ENCODE peak calls at places on chromosomes 3 and 15, in seven cellular contexts. M is GM12878, O is SK-N-SH, A is H1, R is NT2/D1, Q is HepG2, E is K562. K is an unnamed sample.

GRCh38 chr3:15280853-15281532 is 51.4 kb downstream of the SH3BP5 start:
- DNase-seq in A (no peak), R (no peak), Q (peak; percentile 21), E (no peak), M (no peak), O (no peak), K (no peak)

GRCh38 chr15:80081390-80081789 is 21.9 kb downstream of the ZFAND6 start:
- DNase-seq in M (no peak), O (no peak), R (no peak), E (no peak), A (no peak), Q (no peak), K (no peak)

GRCh38 chr3:141561426-141562034 is 74.7 kb downstream of the RASA2 start:
- DNase-seq in Q (peak; percentile 63), A (no peak), O (peak; percentile 47), R (peak; percentile 49), E (peak; percentile 34), M (no peak), K (peak; percentile 58)

GRCh38 chr3:43288366-43288765 is 2.0 kb downstream of the SNRK start:
- DNase-seq in E (no peak), Q (no peak), M (no peak), A (no peak), O (no peak), R (no peak), K (no peak)

GRCh38 chr3:62604746-62605351 is 231.5 kb upstream of the FEZF2 start:
- DNase-seq in M (no peak), E (no peak), A (no peak), Q (no peak), O (no peak), R (no peak), K (no peak)

GRCh38 chr15:52139599-52140462 is 27.3 kb upstream of the BCL2L10 start:
- DNase-seq in Q (peak; percentile 60), R (peak; percentile 49), A (peak; percentile 51), O (peak; percentile 74), M (peak; percentile 39), E (peak; percentile 73), K (peak; percentile 48)

GRCh38 chr3:81910244-81910852 is 148.9 kb upstream of the GBE1 start:
- DNase-seq in M (peak; percentile 21), Q (peak; percentile 46), R (peak; percentile 16), A (no peak), O (peak; percentile 25), E (peak; percentile 34), K (peak; percentile 23)

GRCh38 chr3:150147776-150148175 is 177.1 kb upstream of the PFN2 start:
- DNase-seq in E (no peak), M (no peak), R (no peak), A (no peak), O (no peak), Q (no peak), K (no peak)

DNA sequence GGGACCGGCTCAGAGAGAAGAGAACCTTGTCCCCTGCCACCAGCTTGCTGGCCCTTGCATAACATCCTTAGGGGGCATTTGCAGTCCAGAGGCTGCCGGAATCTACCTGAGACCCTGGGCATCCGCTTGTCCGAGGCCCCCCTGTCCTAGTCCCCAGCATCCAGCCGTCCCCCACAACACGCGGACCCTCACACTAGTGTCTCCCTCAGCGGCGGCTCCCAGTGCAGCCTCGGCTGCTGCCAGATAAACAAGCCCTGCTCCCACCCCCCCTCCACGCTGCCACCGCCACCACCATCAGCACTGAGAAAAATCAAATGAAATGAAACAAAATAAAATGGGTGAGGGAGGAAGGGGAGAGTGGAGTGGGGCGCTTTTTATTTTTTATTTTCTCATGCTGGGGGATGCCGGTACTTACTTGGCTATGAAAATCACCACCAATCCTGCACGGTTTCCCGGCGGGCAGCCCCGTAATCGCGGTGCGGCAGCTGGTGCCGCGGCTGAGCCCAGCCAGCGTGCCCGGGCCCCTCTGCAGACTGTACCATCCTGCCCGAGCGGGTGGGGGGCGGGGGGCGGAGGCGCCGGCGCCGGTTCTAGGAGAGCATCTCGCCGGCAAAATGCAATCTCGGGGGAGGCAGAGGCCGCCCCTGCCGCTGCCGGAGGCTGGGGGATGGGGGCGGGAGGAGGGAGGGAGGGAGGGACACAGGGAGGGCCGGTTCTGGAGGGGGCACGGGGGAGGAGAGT is at the start of gene ATP2B2:
- DNase-seq in O (peak; percentile 95), A (no peak), Q (no peak), E (no peak), M (no peak), R (peak; percentile 13), K (no peak)
- TF ChIP-seq YY1 in O (no peak), A (no peak), Q (no peak), E (no peak), M (no peak), R (no peak), K (no peak)

GRCh38 chr3:107421881-107422280 is 44.6 kb downstream of the CCDC54 start:
- DNase-seq in R (no peak), O (no peak), E (no peak), M (no peak), Q (no peak), A (no peak), K (no peak)

GRCh38 chr3:107426223-107426622 is 49.0 kb downstream of the CCDC54 start:
- DNase-seq in Q (no peak), E (no peak), A (no peak), M (no peak), R (no peak), O (no peak), K (no peak)

GRCh38 chr3:107425033-107425432 is 47.8 kb downstream of the CCDC54 start:
- DNase-seq in M (no peak), A (no peak), R (no peak), Q (no peak), O (no peak), E (no peak), K (no peak)

GRCh38 chr3:107416886-107417285 is 39.6 kb downstream of the CCDC54 start:
- DNase-seq in A (no peak), O (no peak), E (no peak), R (no peak), Q (no peak), M (no peak), K (no peak)

DNA sequence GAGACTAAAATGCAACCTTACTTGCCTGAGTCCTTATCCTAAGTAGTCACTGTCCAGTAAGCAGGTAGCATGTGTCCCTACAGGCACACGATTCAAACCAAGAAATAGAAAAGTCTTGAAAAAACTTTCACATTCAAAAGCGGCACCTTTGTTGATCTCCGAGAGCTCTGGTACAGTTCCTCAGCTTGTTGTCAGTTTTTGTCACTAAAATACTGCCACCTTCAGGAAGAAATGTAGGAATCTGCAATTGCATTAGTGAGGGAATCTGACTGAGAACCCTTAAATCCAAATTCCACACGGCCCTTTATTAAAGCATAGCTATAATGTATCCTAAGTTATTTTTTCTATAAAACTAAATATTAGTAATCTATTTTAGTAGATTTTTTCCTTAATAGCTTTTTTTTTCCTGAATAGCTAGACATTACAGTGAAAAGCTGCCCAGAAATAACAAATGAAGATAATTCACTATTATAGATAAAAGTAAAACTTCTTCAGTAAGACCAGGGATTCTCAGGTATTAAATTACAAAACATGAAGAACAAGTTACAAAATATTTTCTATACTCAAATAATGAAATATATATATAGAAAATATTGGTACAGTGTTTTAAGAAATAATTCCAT is 44.0 kb downstream of the CCDC54 start:
- DNase-seq in A (no peak), E (no peak), Q (peak; percentile 52), R (no peak), M (no peak), O (peak; percentile 50), K (peak; percentile 67)
- TF ChIP-seq YY1 in A (no peak), E (no peak), Q (no peak), R (no peak), M (no peak), O (no peak), K (no peak)

GRCh38 chr3:152269423-152270144 is 855 bp downstream of the MBNL1 start:
- DNase-seq in A (no peak), M (no peak), R (no peak), O (peak; percentile 44), E (no peak), Q (peak; percentile 46), K (no peak)

GRCh38 chr3:152267831-152268500 is 763 bp upstream of the MBNL1 start:
- DNase-seq in A (no peak), E (no peak), O (no peak), R (no peak), M (no peak), Q (no peak), K (no peak)

GRCh38 chr3:152270145-152270870 is 1.6 kb downstream of the MBNL1 start:
- DNase-seq in Q (peak; percentile 39), E (no peak), O (peak; percentile 10), M (no peak), R (no peak), A (no peak), K (no peak)

GRCh38 chr3:152267319-152267689 is 1.4 kb upstream of the MBNL1 start:
- DNase-seq in M (no peak), Q (no peak), R (no peak), A (no peak), E (no peak), O (no peak), K (no peak)

DNA sequence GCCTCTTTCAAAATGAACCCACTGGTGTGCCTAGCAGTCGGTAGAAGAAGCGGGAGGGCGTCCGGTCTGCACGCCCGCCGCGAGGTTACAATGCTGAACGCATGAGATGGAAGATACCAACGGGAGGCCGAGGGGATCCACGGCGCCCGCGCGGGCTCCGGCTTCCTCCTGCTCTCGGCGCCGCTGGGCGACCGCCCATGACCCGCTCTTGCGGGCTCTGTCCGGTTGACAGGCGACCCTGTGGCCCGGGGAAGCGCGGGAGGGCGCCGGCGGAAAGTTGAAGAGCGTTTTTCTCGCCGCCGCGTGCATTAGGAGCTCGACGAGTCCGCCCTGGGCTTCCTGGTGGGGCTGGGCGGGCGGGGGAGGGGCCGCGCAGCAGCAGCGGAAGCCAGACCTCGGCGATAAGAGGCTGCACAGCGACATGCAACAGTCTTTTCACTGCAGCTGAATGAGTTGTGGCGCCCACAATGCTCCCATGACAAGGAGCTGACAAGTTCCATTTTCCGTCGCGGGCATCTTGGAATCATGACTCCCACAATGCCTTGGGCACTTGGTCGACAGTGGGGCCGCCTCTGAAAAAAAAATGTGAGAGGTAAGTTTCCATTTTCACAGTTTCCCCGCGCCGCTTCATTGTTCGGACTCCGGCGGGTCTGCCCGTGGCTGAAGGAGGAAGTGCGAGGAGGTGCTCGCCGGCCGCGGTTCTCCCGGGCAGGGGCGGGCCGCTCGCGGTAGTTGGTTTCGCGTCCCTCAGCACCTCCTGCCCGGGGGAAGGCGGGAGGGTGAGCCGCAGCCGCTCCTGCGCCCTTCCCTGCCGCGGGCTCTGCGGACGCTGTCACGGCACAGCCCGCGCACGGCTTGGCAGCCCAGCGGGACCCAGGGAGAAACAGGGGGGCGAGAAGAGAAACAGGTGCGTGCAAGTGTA is at the start of gene MBNL1:
- DNase-seq in O (peak; percentile 85), A (peak; percentile 33), Q (peak; percentile 70), E (peak; percentile 70), R (peak; percentile 43), M (no peak), K (peak; percentile 70)
- TF ChIP-seq YY1 in O (peak; percentile 1), A (no peak), Q (peak; percentile 20), E (no peak), R (no peak), M (peak; percentile 81), K (peak; percentile 74)

GRCh38 chr15:41494190-41494921 is 682 bp downstream of the ITPKA start:
- DNase-seq in E (peak; percentile 82), A (no peak), Q (peak; percentile 73), O (peak; percentile 78), R (no peak), M (no peak), K (no peak)

GRCh38 chr15:41493902-41494189 is 172 bp downstream of the ITPKA start:
- DNase-seq in O (no peak), M (no peak), Q (no peak), A (no peak), R (no peak), E (no peak), K (no peak)

GRCh38 chr15:41491889-41492288 is 1.8 kb upstream of the ITPKA start:
- DNase-seq in Q (no peak), E (no peak), R (no peak), O (no peak), M (no peak), A (no peak), K (no peak)

GRCh38 chr15:41493205-41493901 is at the start of gene ITPKA:
- DNase-seq in E (peak; percentile 88), R (no peak), O (peak; percentile 93), A (no peak), Q (peak; percentile 88), M (peak; percentile 30), K (no peak)

DNA sequence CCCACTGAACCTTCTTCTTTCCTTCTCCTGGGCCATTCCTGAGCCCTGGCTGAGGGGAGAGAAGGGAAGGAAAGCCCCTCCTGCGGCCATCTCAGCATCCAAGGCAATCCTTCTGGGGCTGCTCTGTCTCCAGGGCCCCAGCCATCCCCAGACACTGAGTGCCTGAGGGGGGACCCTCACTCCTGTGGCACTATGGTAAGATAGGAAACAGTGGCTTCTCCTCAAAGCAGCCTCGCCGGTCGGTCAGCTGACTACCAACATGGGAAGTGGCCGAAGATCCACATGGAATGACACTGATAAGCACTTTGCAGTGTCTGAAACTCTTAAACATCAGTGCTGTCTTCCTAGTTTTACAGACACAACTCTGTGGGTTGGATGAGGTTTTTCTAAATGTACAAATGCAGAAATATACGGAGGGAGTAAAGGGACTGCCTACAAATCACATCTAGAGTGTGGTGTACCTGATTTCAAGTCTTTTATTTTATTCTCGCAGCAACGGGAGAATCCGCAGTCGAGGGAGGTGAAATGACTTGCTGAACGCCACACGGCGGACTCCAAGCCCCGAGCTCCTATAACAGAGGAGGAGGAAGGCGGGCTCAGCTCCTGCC is 973 bp upstream of the ITPKA start:
- DNase-seq in E (peak; percentile 50), O (peak; percentile 45), Q (no peak), R (no peak), M (no peak), A (no peak), K (no peak)
- TF ChIP-seq YY1 in E (no peak), O (no peak), Q (no peak), R (no peak), M (no peak), A (no peak), K (no peak)

K was measured in HCT116.